ENCODE peak calls at places on chromosomes 13 and 19, in five cellular contexts. S, B, I, C and L are unnamed samples. For H3K9me3 and H3K4me1, the result is how much of the 10 kb centered on the place peaks cover.

GRCh38 chr13:46317120-46317519 is 69.9 kb downstream of the RUBCNL start:
- DNase-seq in I (no peak), C (no peak), S (no peak), B (no peak), L (no peak)

GRCh38 chr13:41520016-41520698 is 62.8 kb downstream of the RGCC start:
- DNase-seq in B (no peak), I (no peak), C (no peak), S (no peak), L (no peak)

GRCh38 chr13:28171266-28171665 is 32.9 kb downstream of the PAN3 start:
- DNase-seq in I (no peak), B (no peak), S (no peak), C (no peak), L (no peak)

GRCh38 chr13:26561636-26562537 is 4.4 kb downstream of the WASF3 start:
- DNase-seq in C (no peak), I (no peak), S (no peak), B (no peak), L (no peak)

GRCh38 chr19:43779147-43779819 is 1.5 kb downstream of the KCNN4 start:
- DNase-seq in B (no peak), I (no peak), C (no peak), S (no peak), L (no peak)

GRCh38 chr13:36067619-36068456 is 63.3 kb downstream of the DCLK1 start:
- DNase-seq in I (no peak), C (no peak), S (no peak), B (no peak), L (no peak)

GRCh38 chr13:93309886-93310520 is 83.4 kb downstream of the GPC6 start:
- DNase-seq in C (no peak), B (no peak), S (no peak), I (no peak), L (no peak)

GRCh38 chr13:43085545-43085944 is 62.2 kb downstream of the DNAJC15 start:
- DNase-seq in C (no peak), S (no peak), B (no peak), I (no peak), L (no peak)

GRCh38 chr19:10852098-10852800 is 4.0 kb downstream of the C19orf38 start:
- DNase-seq in I (no peak), S (no peak), C (no peak), B (no peak), L (no peak)

GRCh38 chr19:36009220-36009619 is 607 bp upstream of the SYNE4 start:
- DNase-seq in I (peak), C (peak), B (peak), S (peak), L (peak)

GRCh38 chr19:37519890-37520289 is 13.2 kb downstream of the ZNF793 start:
- DNase-seq in B (no peak), I (no peak), S (no peak), C (no peak), L (no peak)

DNA sequence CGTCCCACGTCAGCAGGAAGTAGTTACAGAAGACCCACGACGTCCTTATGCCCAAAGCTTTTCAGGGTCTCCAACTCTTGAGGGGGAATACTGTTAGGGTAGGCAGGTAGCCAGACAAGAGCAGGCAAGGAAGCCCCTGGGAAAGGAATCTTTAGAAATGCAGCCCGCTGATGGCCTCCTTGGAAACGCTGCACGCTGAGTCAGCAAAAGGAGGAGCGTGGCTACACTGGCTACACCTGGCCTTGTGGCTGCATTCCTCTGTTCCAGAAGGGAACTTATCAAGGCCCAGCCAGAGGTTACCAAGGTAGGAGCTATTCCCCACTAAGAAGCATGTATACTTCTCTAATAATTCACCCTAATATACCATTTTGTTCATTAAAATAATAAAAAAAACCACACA is 2.0 kb downstream of the ERVV-1 start:
- DNase-seq in B (no peak), C (no peak), S (no peak), I (no peak), L (no peak)
- H3K9me3 ChIP-seq in B (under half), C (under half), S (under half), I (under half), L (under half)

GRCh38 chr19:3554254-3555083 is 2.9 kb downstream of the MFSD12 start:
- DNase-seq in B (no peak), C (no peak), S (no peak), I (peak), L (peak)
- H3K4me1 ChIP-seq in B (half or more), C (under half), S (under half), I (under half), L (under half)

GRCh38 chr13:30443957-30444404 is 21.7 kb downstream of the UBE2L5 start:
- DNase-seq in S (no peak), B (no peak), I (no peak), C (no peak), L (no peak)

GRCh38 chr13:30450066-30450465 is 15.7 kb downstream of the HMGB1 start:
- DNase-seq in C (no peak), S (no peak), I (no peak), B (no peak), L (no peak)

GRCh38 chr13:30453727-30454126 is 12.0 kb downstream of the HMGB1 start:
- DNase-seq in B (no peak), C (no peak), S (no peak), I (no peak), L (no peak)

GRCh38 chr13:30446122-30446500 is 19.6 kb downstream of the HMGB1 start:
- DNase-seq in C (no peak), B (no peak), S (no peak), I (no peak), L (no peak)

DNA sequence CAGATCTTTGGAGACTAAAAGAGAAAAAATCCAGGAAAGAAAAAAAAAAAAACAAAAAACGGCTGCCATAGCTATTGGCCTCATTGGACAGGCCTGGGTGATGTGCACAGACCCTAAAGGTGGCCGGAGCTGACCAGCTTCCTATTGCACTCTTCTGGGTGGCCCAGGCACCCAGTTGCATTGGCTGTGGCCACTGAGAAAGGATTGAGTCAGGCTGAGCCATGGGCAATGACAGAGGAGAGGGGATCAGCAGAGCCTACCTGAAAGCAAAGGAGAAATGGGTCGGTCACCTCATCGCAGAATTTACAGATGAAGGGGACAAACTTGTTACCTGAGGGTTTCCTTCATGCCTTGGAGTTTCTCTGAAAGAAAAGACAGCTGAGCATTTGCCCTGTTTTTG is 17.3 kb downstream of the HMGB1 start:
- DNase-seq in C (no peak), B (no peak), S (no peak), I (no peak), L (no peak)
- H3K9me3 ChIP-seq in C (under half), B (under half), S (under half), I (under half), L (under half)

DNA sequence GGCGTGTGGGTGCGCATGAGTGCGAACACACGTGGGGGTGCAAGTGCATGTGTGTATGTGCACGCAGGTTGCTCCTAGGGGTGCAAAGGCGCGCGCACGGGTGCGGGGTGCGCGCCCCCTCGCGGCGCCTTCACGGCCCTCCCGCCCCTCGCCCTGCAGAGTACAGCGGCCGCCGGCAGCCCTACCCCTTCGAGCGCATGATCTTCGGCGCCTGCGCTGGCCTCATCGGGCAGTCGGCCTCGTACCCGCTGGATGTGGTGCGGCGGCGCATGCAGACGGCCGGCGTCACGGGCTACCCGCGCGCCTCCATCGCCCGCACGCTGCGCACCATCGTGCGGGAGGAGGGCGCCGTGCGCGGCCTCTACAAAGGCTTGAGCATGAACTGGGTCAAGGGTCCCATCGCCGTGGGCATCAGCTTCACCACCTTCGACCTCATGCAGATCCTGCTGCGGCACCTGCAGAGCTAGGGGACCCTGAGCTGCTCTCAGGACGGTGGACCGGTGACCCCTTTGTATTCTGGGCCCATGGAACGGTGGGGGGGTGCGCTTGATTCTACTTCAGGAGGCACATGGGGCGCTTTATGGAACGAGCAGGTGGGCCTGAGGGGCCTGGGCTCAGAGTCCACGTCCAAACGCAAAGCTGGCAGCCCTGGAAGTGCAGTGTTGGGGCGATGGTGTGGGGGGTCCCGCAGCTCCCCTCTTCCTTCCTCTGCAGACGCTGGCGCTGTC is 27.7 kb downstream of the TMEM161A start:
- DNase-seq in S (no peak), I (no peak), B (no peak), C (no peak), L (no peak)
- H3K4me1 ChIP-seq in S (under half), I (under half), B (under half), C (under half), L (under half)

DNA sequence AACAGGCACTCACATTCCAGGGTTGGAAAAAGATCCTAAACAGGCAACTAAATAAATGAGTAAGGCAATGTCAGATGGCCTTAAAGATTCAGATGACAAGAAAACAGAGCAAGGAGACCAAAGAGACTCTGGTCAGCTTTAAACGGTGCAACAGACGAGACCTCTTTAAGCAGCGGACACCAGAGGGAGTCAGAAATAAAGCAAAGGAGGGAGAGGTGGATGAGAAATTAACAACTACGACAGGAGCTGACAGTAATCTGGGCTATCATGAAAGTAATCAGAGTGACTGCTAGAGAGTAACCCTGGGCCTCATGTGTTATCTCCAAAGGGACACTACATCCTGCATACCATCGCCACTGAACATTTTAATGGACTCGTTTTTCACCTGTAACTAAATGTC is 1.1 kb downstream of the ZNF550 start:
- DNase-seq in I (no peak), C (no peak), S (no peak), B (no peak), L (no peak)
- H3K9me3 ChIP-seq in I (under half), C (under half), S (under half), B (under half), L (under half)

GRCh38 chr13:110418944-110419343 is 111.9 kb downstream of the COL4A2 start:
- DNase-seq in C (no peak), I (no peak), S (no peak), B (peak), L (no peak)

GRCh38 chr13:110419391-110419791 is 112.3 kb downstream of the COL4A2 start:
- DNase-seq in B (no peak), S (no peak), I (no peak), C (no peak), L (no peak)

GRCh38 chr13:110416131-110416584 is 109.1 kb downstream of the COL4A2 start:
- DNase-seq in B (no peak), I (no peak), S (no peak), C (no peak), L (no peak)

GRCh38 chr13:110415669-110416068 is 108.6 kb downstream of the COL4A2 start:
- DNase-seq in S (no peak), I (no peak), C (no peak), B (no peak), L (no peak)

GRCh38 chr13:110417537-110417908 is 110.4 kb downstream of the COL4A2 start:
- DNase-seq in S (no peak), C (no peak), I (no peak), B (no peak), L (no peak)
- H3K4me1 ChIP-seq in S (under half), C (under half), I (under half), B (half or more), L (under half)

GRCh38 chr19:23365222-23365621 is 30.0 kb downstream of the ZNF91 start:
- DNase-seq in I (no peak), B (no peak), S (no peak), C (no peak), L (no peak)
- H3K9me3 ChIP-seq in I (under half), B (half or more), S (under half), C (half or more), L (under half)

GRCh38 chr13:48153186-48153585 is 58.3 kb upstream of the MED4 start:
- DNase-seq in B (no peak), C (no peak), S (no peak), I (no peak), L (no peak)

GRCh38 chr13:48158290-48158689 is 63.4 kb upstream of the MED4 start:
- DNase-seq in I (no peak), B (no peak), C (no peak), S (no peak), L (no peak)

GRCh38 chr13:48156466-48156865 is 61.6 kb upstream of the MED4 start:
- DNase-seq in C (no peak), B (peak), S (no peak), I (peak), L (peak)

GRCh38 chr13:48154671-48155070 is 59.8 kb upstream of the MED4 start:
- DNase-seq in B (no peak), I (no peak), S (no peak), C (no peak), L (no peak)

DNA sequence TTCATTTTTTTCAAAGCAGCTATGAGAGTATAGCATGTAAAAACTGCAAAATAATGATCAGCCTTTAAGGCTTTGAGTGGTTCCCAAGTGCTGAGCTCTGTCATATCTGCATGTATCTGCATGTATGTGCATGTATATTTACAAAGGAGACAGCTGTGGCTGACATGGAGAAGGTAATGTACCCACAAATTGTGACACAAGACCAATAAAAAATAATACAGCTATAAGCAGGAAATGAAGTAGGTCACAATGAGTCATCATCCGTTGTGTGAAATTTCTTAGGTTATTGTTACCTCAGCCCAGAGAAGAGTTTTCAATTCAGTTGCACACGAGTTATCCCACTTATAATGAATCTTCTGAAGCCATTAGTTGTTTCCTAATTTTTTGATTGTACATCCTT is 60.9 kb upstream of the MED4 start:
- DNase-seq in C (no peak), I (peak), S (no peak), B (no peak), L (peak)
- H3K4me1 ChIP-seq in C (under half), I (half or more), S (under half), B (half or more), L (under half)

GRCh38 chr19:52444506-52444905 is 8.8 kb upstream of the ZNF578 start:
- DNase-seq in B (no peak), S (no peak), C (no peak), I (no peak), L (no peak)

DNA sequence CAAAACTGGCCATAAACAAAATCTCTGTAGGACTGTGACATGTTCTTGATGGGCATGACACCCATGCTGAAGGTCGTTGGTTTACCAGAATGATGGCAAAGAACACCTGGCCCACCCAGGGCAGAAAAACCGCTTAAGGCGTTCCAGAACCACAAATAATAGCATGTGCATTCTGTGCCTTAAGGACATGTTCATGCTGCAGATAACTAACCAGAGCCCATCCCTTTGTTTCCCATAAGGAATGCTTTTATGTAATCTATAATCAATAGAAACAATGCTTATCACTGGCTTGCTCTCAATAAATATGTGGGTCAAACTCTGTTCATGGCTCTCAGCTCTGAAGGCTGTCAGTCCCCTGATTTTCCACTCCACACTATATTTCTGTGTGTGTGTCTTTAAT is 11.2 kb upstream of the ZNF578 start:
- DNase-seq in I (no peak), C (no peak), B (no peak), S (no peak), L (no peak)
- H3K9me3 ChIP-seq in I (under half), C (under half), B (half or more), S (under half), L (under half)

DNA sequence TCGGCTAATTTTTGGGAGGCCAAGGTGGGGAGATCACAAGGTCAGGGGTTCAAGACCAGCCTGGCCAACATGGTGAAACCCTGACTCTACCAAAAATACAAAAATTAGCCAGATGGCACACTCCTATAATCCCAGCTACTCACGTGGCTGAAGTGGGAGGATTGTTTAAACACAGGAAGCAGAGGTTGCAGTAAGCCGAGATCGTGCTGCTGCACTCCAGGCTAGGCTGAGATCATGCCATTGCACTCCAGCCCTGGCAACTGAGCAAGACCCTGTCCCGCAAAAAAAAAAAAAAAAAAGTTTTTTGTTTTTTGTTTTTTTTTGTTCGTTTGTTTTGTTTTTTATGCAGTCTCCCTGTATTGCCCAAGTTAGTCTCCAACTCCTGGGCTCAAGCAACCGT is 21.2 kb downstream of the MAST1 start:
- DNase-seq in I (no peak), S (no peak), B (no peak), C (no peak), L (no peak)
- H3K4me1 ChIP-seq in I (under half), S (under half), B (under half), C (under half), L (under half)